ENCODE peak calls at places on chromosome 20, in four cellular contexts. Y is right atrium auricular region, R is transverse colon, U is HCT116. I is an unnamed sample.

GRCh38 chr20:61986762-61987321 is 78.8 kb downstream of the TAF4 start:
- DNase-seq in Y (no peak), R (no peak), U (no peak), I (no peak)

GRCh38 chr20:61056136-61056535 is 195.9 kb upstream of the CDH4 start:
- DNase-seq in Y (no peak), R (no peak), U (no peak), I (no peak)

GRCh38 chr20:10673176-10673830 is 496 bp downstream of the JAG1 start:
- DNase-seq in Y (no peak), R (peak; percentile 32), U (no peak), I (no peak)

GRCh38 chr20:5809495-5809894 is 59.3 kb downstream of the SHLD1 start:
- DNase-seq in Y (no peak), R (no peak), U (no peak), I (no peak)

GRCh38 chr20:32976746-32977145 is 27.5 kb downstream of the SUN5 start:
- DNase-seq in Y (no peak), R (no peak), U (no peak), I (no peak)

GRCh38 chr20:18287546-18287914 is 797 bp upstream of the ZNF133 start:
- DNase-seq in Y (no peak), R (no peak), U (no peak), I (no peak)

GRCh38 chr20:9079038-9079731 is 10.3 kb downstream of the PLCB4 start:
- DNase-seq in Y (no peak), R (no peak), U (no peak), I (no peak)

GRCh38 chr20:13857961-13858360 is 73.1 kb downstream of the NDUFAF5 start:
- DNase-seq in Y (no peak), R (no peak), U (no peak), I (no peak)

GRCh38 chr20:41094656-41095055 is 42.7 kb upstream of the PLCG1 start:
- DNase-seq in Y (no peak), R (no peak), U (no peak), I (no peak)

DNA sequence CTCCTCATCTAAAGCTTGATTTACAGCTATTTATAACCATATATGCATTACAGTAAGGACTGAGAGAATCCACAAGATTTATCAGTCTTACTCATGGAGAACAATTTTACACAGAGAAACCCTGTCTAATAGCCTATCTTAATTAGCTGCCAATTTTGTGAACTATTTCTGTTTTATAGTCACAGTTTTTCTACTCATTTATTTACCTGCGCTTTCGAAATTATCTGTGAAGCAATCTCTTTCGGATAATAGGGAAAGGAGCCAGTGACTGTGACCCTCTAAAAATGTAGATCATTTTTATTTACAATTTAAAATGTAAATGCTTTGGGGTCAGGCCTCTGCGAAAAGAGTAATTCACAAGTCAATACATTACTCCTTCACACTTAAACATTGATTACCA is 98.1 kb downstream of the TSHZ2 start:
- DNase-seq in Y (no peak), R (no peak), U (no peak), I (no peak)
- H3K4me3 ChIP-seq in Y (no peak overlapping the region), R (no peak overlapping the region), U (no peak overlapping the region), I (no peak overlapping the region)

GRCh38 chr20:47851774-47852173 is 66.5 kb upstream of the SULF2 start:
- DNase-seq in Y (no peak), R (no peak), U (no peak), I (no peak)

GRCh38 chr20:47857994-47858557 is 72.8 kb upstream of the SULF2 start:
- DNase-seq in Y (peak; percentile 64), R (no peak), U (no peak), I (no peak)

GRCh38 chr20:47857142-47857993 is 72.1 kb upstream of the SULF2 start:
- DNase-seq in Y (peak; percentile 65), R (no peak), U (no peak), I (no peak)

GRCh38 chr20:47855799-47856198 is 70.5 kb upstream of the SULF2 start:
- DNase-seq in Y (no peak), R (no peak), U (no peak), I (no peak)

GRCh38 chr20:47854687-47855212 is 69.5 kb upstream of the SULF2 start:
- DNase-seq in Y (no peak), R (peak; percentile 25), U (peak; percentile 58), I (peak; percentile 6)
- TF ChIP-seq CTCF in Y (peak; percentile 42), R (peak; percentile 27), U (peak; percentile 61), I (peak; percentile 56)

GRCh38 chr20:19885981-19886665 is 128.1 kb downstream of the RIN2 start:
- DNase-seq in Y (peak; percentile 75), R (peak; percentile 72), U (no peak), I (peak; percentile 45)
- H3K4me3 ChIP-seq in Y (peak overlapping the region; percentile 28), R (peak overlapping the region; percentile 47), U (no peak overlapping the region), I (peak overlapping the region; percentile 33)

DNA sequence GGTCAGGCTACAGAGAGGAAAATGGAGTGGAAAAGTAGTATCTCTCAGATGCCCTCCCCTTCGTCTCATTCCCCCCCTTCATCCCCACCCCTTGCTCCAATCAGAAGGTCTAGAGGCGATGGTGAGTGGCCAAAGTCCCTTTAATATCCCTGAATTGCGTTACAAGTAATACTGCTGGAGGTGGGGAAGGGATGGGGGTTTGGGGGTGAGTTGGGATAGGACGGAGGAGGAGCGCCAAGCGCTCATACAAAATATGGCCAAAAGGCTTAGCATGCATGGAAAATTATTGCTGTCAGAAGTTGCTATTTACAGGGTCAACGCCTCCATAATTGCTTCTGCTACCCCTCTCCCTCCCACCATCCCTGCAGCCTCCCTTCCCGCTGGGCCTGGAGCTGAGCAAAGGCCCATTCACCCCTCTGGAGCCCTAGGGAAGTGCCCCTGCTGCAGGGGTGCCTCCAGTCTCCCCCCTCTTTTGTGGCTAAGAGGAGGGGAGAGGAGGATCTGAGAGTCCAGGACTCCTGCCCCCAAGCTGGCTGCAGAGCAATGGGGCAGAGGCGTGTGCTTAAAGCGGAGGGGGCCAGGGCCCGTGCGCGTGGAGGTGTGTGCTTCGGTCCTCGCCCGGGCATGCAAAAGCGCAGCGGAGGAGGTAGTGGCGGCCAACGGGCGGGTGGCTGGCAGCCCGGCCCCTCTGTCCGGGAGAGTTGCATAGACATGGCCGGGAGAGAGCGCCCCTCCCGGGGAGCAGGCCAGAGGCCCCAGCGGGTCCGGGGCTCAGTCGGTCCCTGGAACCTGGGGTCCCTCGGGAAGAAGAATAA is 8.7 kb upstream of the SRXN1 start:
- DNase-seq in Y (no peak), R (no peak), U (no peak), I (no peak)
- TF ChIP-seq CTCF in Y (no peak), R (no peak), U (no peak), I (no peak)

GRCh38 chr20:54353337-54353736 is 122.1 kb upstream of the DOK5 start:
- DNase-seq in Y (no peak), R (no peak), U (no peak), I (no peak)

GRCh38 chr20:54350415-54350814 is 125.0 kb upstream of the DOK5 start:
- DNase-seq in Y (no peak), R (no peak), U (no peak), I (no peak)

GRCh38 chr20:54356726-54357235 is 118.6 kb upstream of the DOK5 start:
- DNase-seq in Y (no peak), R (no peak), U (no peak), I (no peak)

GRCh38 chr20:54351371-54352136 is 123.8 kb upstream of the DOK5 start:
- DNase-seq in Y (no peak), R (no peak), U (no peak), I (no peak)

GRCh38 chr20:54355631-54356280 is 119.6 kb upstream of the DOK5 start:
- DNase-seq in Y (no peak), R (no peak), U (no peak), I (no peak)
- H3K4me3 ChIP-seq in Y (no peak overlapping the region), R (no peak overlapping the region), U (no peak overlapping the region), I (no peak overlapping the region)